ENCODE peak calls at places on chromosomes 12 and 14, in seven cellular contexts. X is left lung, V is uterus, R is substantia nigra, I is IMR-90, Z is fibroblast of lung, Y is cardiac muscle cell. U is an unnamed sample.
A peak's percentile ranks its signal among the peaks of the same experiment; 100 is the strongest.

GRCh38 chr12:102465762-102466560 is 14.4 kb downstream of the IGF1 start:
- DNase-seq in X (no peak), V (no peak), R (no peak), I (no peak), Z (no peak), Y (no peak), U (no peak)

GRCh38 chr12:75908961-75909699 is 122.4 kb downstream of the PHLDA1 start:
- DNase-seq in X (peak; percentile 36), V (peak; percentile 41), R (peak; percentile 4), I (peak; percentile 82), Z (peak; percentile 87), Y (peak; percentile 92), U (no peak)

GRCh38 chr12:57722716-57723629 is 15.6 kb downstream of the AGAP2 start:
- DNase-seq in X (no peak), V (no peak), R (no peak), I (no peak), Z (no peak), Y (no peak), U (no peak)

GRCh38 chr14:103104389-103104653 is 9.8 kb downstream of the EXOC3L4 start:
- DNase-seq in X (no peak), V (no peak), R (no peak), I (no peak), Z (no peak), Y (no peak), U (no peak)

GRCh38 chr14:104937161-104937560 is 12.5 kb downstream of the PLD4 start:
- DNase-seq in X (no peak), V (peak; percentile 7), R (no peak), I (no peak), Z (no peak), Y (no peak), U (no peak)

GRCh38 chr12:93050026-93050747 is 121.1 kb upstream of the EEA1 start:
- DNase-seq in X (no peak), V (no peak), R (no peak), I (peak; percentile 63), Z (peak; percentile 74), Y (peak; percentile 67), U (peak; percentile 14)

GRCh38 chr14:105168979-105169507 is 467 bp upstream of the JAG2 start:
- DNase-seq in X (no peak), V (no peak), R (no peak), I (no peak), Z (no peak), Y (peak; percentile 14), U (peak; percentile 29)

GRCh38 chr12:51122844-51123243 is 39.4 kb upstream of the CSRNP2 start:
- DNase-seq in X (no peak), V (no peak), R (no peak), I (no peak), Z (no peak), Y (no peak), U (no peak)

GRCh38 chr14:92670177-92670576 is 78.2 kb downstream of the LGMN start:
- DNase-seq in X (no peak), V (no peak), R (no peak), I (peak; percentile 86), Z (peak; percentile 95), Y (peak; percentile 67), U (no peak)

GRCh38 chr12:24378548-24379011 is 429.1 kb upstream of the SOX5 start:
- DNase-seq in X (no peak), V (no peak), R (no peak), I (peak; percentile 96), Z (peak; percentile 96), Y (no peak), U (no peak)

GRCh38 chr14:63212776-63213500 is 8.7 kb downstream of the RHOJ start:
- DNase-seq in X (no peak), V (no peak), R (no peak), I (no peak), Z (no peak), Y (no peak), U (no peak)

GRCh38 chr12:115259968-115260806 is 576.2 kb upstream of the TBX3 start:
- DNase-seq in X (no peak), V (no peak), R (no peak), I (no peak), Z (no peak), Y (no peak), U (no peak)

GRCh38 chr12:67048371-67048770 is 220.8 kb upstream of the CAND1 start:
- DNase-seq in X (no peak), V (no peak), R (no peak), I (no peak), Z (no peak), Y (no peak), U (peak; percentile 46)

GRCh38 chr14:90759370-90760054 is 56.7 kb downstream of the TTC7B start:
- DNase-seq in X (no peak), V (no peak), R (no peak), I (no peak), Z (no peak), Y (no peak), U (no peak)

GRCh38 chr14:50396636-50397460 is at the start of gene CDKL1:
- DNase-seq in X (peak; percentile 77), V (peak; percentile 66), R (peak; percentile 48), I (peak; percentile 70), Z (peak; percentile 70), Y (peak; percentile 83), U (peak; percentile 76)

GRCh38 chr14:37857774-37858266 is 262.4 kb downstream of the TTC6 start:
- DNase-seq in X (no peak), V (no peak), R (no peak), I (no peak), Z (no peak), Y (no peak), U (no peak)

GRCh38 chr12:28316067-28316466 is 125.8 kb downstream of the CCDC91 start:
- DNase-seq in X (no peak), V (no peak), R (no peak), I (no peak), Z (peak; percentile 17), Y (no peak), U (no peak)

GRCh38 chr12:121095544-121096198 is 37.0 kb upstream of the P2RX7 start:
- DNase-seq in X (peak; percentile 70), V (peak; percentile 65), R (peak; percentile 61), I (peak; percentile 35), Z (peak; percentile 36), Y (peak; percentile 73), U (no peak)

GRCh38 chr12:25756974-25757665 is 201.4 kb upstream of the RASSF8 start:
- DNase-seq in X (no peak), V (no peak), R (no peak), I (no peak), Z (no peak), Y (no peak), U (no peak)

GRCh38 chr14:24298892-24299254 is 707 bp downstream of the DHRS1 start:
- DNase-seq in X (no peak), V (no peak), R (peak; percentile 15), I (peak; percentile 77), Z (peak; percentile 20), Y (peak; percentile 27), U (peak; percentile 92)

GRCh38 chr14:106613256-106613655 is 1086.9 kb downstream of the TMEM121 start:
- DNase-seq in X (no peak), V (no peak), R (no peak), I (no peak), Z (no peak), Y (no peak), U (no peak)

GRCh38 chr14:95255013-95255412 is 64.7 kb downstream of the CLMN start:
- DNase-seq in X (no peak), V (no peak), R (no peak), I (no peak), Z (no peak), Y (no peak), U (no peak)
- H3K27ac ChIP-seq in X (no peak overlapping the region), V (no peak overlapping the region), R (no peak overlapping the region), I (no peak overlapping the region), Z (no peak overlapping the region), Y (no peak overlapping the region), U (no peak overlapping the region)

DNA sequence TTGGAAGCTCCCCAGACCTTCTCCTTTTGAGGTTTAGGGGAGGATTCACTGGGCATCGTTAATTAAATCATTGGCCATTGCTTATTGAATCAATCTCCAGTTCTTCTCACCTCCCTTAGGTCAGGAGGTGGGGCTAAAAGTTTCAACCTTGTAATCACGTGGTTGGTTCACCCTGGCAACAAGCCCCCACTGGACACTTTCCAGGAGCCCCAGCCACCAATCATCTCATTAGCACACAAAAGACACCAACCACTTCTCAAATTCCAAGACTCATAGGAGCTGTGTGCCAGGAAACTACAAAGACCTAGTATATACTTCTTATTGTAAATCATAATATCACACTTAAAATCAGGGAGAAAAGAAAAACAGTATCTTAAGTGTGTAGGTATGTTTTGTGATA is 94.6 kb upstream of the PLEKHA5 start:
- DNase-seq in X (no peak), V (no peak), R (no peak), I (no peak), Z (no peak), Y (no peak), U (no peak)
- H3K27ac ChIP-seq in X (no peak overlapping the region), V (no peak overlapping the region), R (no peak overlapping the region), I (no peak overlapping the region), Z (no peak overlapping the region), Y (no peak overlapping the region), U (no peak overlapping the region)

GRCh38 chr12:6233121-6233971 is 33.1 kb downstream of the CD9 start:
- DNase-seq in X (no peak), V (no peak), R (peak; percentile 80), I (no peak), Z (peak; percentile 22), Y (no peak), U (no peak)

GRCh38 chr12:6235906-6236640 is 35.9 kb downstream of the CD9 start:
- DNase-seq in X (no peak), V (no peak), R (no peak), I (no peak), Z (no peak), Y (no peak), U (no peak)

GRCh38 chr12:6234906-6235305 is 34.7 kb downstream of the CD9 start:
- DNase-seq in X (no peak), V (no peak), R (no peak), I (no peak), Z (no peak), Y (no peak), U (no peak)

GRCh38 chr12:6235499-6235898 is 35.3 kb downstream of the CD9 start:
- DNase-seq in X (peak; percentile 74), V (no peak), R (no peak), I (no peak), Z (no peak), Y (no peak), U (no peak)

DNA sequence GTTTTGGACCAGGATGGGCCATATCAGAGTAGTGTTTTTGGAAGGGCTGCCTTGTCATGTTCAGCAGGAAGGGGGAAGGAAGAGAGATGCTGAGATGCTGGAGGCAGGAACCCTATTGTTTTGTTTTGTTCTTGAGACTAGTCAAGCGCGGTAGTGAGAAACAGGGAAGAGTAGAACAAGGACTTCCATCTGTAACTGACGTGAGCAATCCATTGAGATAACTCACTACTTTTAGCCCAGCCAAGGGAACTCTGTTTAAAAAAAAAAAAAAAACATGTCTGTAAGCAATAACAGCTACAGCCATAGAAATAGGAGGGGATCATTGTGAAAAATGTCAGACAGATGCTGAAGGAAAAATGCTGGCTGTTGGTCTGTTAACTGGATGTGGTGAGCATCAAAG is 34.0 kb downstream of the CD9 start:
- DNase-seq in X (no peak), V (no peak), R (no peak), I (peak; percentile 61), Z (peak; percentile 57), Y (no peak), U (no peak)
- H3K27ac ChIP-seq in X (peak overlapping the region; percentile 4), V (peak overlapping the region; percentile 86), R (peak overlapping the region; percentile 96), I (no peak overlapping the region), Z (peak overlapping the region; percentile 29), Y (no peak overlapping the region), U (no peak overlapping the region)

DNA sequence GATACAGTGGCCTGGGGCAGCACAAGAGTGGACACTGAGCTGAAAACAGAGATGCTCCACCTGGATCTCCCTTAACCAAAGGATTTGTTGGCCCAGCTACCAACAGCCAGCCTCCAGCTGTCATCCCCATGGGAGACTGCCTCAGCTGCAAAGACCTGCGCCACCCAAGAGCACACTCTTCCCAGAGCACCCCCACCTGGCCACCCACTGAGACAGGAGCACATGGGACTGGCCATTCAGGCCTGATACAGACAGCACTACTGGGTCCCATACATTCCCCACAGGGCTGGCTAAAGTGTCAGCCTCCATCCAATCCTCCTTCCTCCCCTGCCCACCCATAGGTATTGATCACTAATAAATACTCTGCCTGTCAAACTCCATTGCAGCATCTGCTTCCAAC is 241.6 kb downstream of the BCL11B start:
- DNase-seq in X (no peak), V (no peak), R (no peak), I (no peak), Z (no peak), Y (no peak), U (no peak)
- H3K27ac ChIP-seq in X (no peak overlapping the region), V (no peak overlapping the region), R (no peak overlapping the region), I (no peak overlapping the region), Z (no peak overlapping the region), Y (no peak overlapping the region), U (no peak overlapping the region)

U was measured in mammary epithelial cell.